ENCODE peak calls at places on chromosome 4, in five cellular contexts. One of them, this sample, is unnamed. For H3K4me1, the result is how much of the 10 kb centered on the place peaks cover.

GRCh38 chr4:55635760-55636621 is at the start of gene NMU:
- DNase-seq in mammary epithelial cell: peak
- DNase-seq in adipocyte: peak
- DNase-seq in fibroblast of lung: no peak
- DNase-seq in neural progenitor cell: peak
- DNase-seq in this sample: peak

GRCh38 chr4:119659576-119659975 is 31.0 kb upstream of the PDE5A start:
- DNase-seq in mammary epithelial cell: no peak
- DNase-seq in adipocyte: peak
- DNase-seq in fibroblast of lung: peak
- DNase-seq in neural progenitor cell: no peak
- DNase-seq in this sample: peak

GRCh38 chr4:5045099-5045498 is 6.2 kb upstream of the STK32B start:
- DNase-seq in mammary epithelial cell: no peak
- DNase-seq in adipocyte: peak
- DNase-seq in fibroblast of lung: no peak
- DNase-seq in neural progenitor cell: no peak
- DNase-seq in this sample: peak

GRCh38 chr4:154088741-154089140 is 299.9 kb upstream of the SFRP2 start:
- DNase-seq in mammary epithelial cell: peak
- DNase-seq in adipocyte: peak
- DNase-seq in fibroblast of lung: no peak
- DNase-seq in neural progenitor cell: no peak
- DNase-seq in this sample: no peak

GRCh38 chr4:164768516-164768915 is 14.6 kb downstream of the SMIM31 start:
- DNase-seq in mammary epithelial cell: no peak
- DNase-seq in adipocyte: peak
- DNase-seq in fibroblast of lung: peak
- DNase-seq in neural progenitor cell: no peak
- DNase-seq in this sample: peak

GRCh38 chr4:101356928-101357327 is 9.6 kb upstream of the PPP3CA start:
- DNase-seq in mammary epithelial cell: peak
- DNase-seq in adipocyte: peak
- DNase-seq in fibroblast of lung: peak
- DNase-seq in neural progenitor cell: no peak
- DNase-seq in this sample: peak

GRCh38 chr4:153529646-153530045 is 63.5 kb downstream of the TMEM131L start:
- DNase-seq in mammary epithelial cell: no peak
- DNase-seq in adipocyte: peak
- DNase-seq in fibroblast of lung: peak
- DNase-seq in neural progenitor cell: no peak
- DNase-seq in this sample: peak

GRCh38 chr4:129429566-129430339 is 333.8 kb downstream of the C4orf33 start:
- DNase-seq in mammary epithelial cell: peak
- DNase-seq in adipocyte: peak
- DNase-seq in fibroblast of lung: no peak
- DNase-seq in neural progenitor cell: no peak
- DNase-seq in this sample: peak

GRCh38 chr4:20252656-20253271 is 1.1 kb downstream of the SLIT2 start:
- DNase-seq in mammary epithelial cell: no peak
- DNase-seq in adipocyte: peak
- DNase-seq in fibroblast of lung: peak
- DNase-seq in neural progenitor cell: peak
- DNase-seq in this sample: peak

GRCh38 chr4:86788826-86789225 is 60.4 kb downstream of the SLC10A6 start:
- DNase-seq in mammary epithelial cell: no peak
- DNase-seq in adipocyte: no peak
- DNase-seq in fibroblast of lung: no peak
- DNase-seq in neural progenitor cell: no peak
- DNase-seq in this sample: no peak

GRCh38 chr4:48138511-48138910 is 4.5 kb upstream of the TXK start:
- DNase-seq in mammary epithelial cell: no peak
- DNase-seq in adipocyte: no peak
- DNase-seq in fibroblast of lung: no peak
- DNase-seq in neural progenitor cell: no peak
- DNase-seq in this sample: no peak

GRCh38 chr4:48137766-48138349 is 3.8 kb upstream of the TXK start:
- DNase-seq in mammary epithelial cell: no peak
- DNase-seq in adipocyte: no peak
- DNase-seq in fibroblast of lung: no peak
- DNase-seq in neural progenitor cell: no peak
- DNase-seq in this sample: no peak

GRCh38 chr4:48139688-48140087 is 5.6 kb upstream of the TXK start:
- DNase-seq in mammary epithelial cell: no peak
- DNase-seq in adipocyte: peak
- DNase-seq in fibroblast of lung: peak
- DNase-seq in neural progenitor cell: no peak
- DNase-seq in this sample: peak

GRCh38 chr4:48141048-48141447 is 7.0 kb upstream of the TXK start:
- DNase-seq in mammary epithelial cell: peak
- DNase-seq in adipocyte: peak
- DNase-seq in fibroblast of lung: peak
- DNase-seq in neural progenitor cell: peak
- DNase-seq in this sample: peak

GRCh38 chr4:48138936-48139335 is 4.9 kb upstream of the TXK start:
- DNase-seq in mammary epithelial cell: no peak
- DNase-seq in adipocyte: no peak
- DNase-seq in fibroblast of lung: no peak
- DNase-seq in neural progenitor cell: no peak
- DNase-seq in this sample: no peak
- H3K4me1 ChIP-seq in mammary epithelial cell: under half
- H3K4me1 ChIP-seq in adipocyte: under half
- H3K4me1 ChIP-seq in fibroblast of lung: under half
- H3K4me1 ChIP-seq in neural progenitor cell: under half
- H3K4me1 ChIP-seq in this sample: under half

GRCh38 chr4:2689114-2689513 is 67.0 kb downstream of the TNIP2 start:
- DNase-seq in mammary epithelial cell: no peak
- DNase-seq in adipocyte: no peak
- DNase-seq in fibroblast of lung: no peak
- DNase-seq in neural progenitor cell: no peak
- DNase-seq in this sample: no peak
- H3K9ac ChIP-seq in mammary epithelial cell: no peak
- H3K9ac ChIP-seq in adipocyte: no peak
- H3K9ac ChIP-seq in fibroblast of lung: no peak
- H3K9ac ChIP-seq in neural progenitor cell: no peak
- H3K9ac ChIP-seq in this sample: no peak

GRCh38 chr4:183295711-183296110 is 24.4 kb downstream of the CLDN22 start:
- DNase-seq in mammary epithelial cell: no peak
- DNase-seq in adipocyte: no peak
- DNase-seq in fibroblast of lung: no peak
- DNase-seq in neural progenitor cell: no peak
- DNase-seq in this sample: no peak

GRCh38 chr4:183297675-183298074 is 22.4 kb downstream of the CLDN22 start:
- DNase-seq in mammary epithelial cell: no peak
- DNase-seq in adipocyte: no peak
- DNase-seq in fibroblast of lung: no peak
- DNase-seq in neural progenitor cell: no peak
- DNase-seq in this sample: no peak

GRCh38 chr4:183300070-183300469 is 20.0 kb downstream of the CLDN22 start:
- DNase-seq in mammary epithelial cell: no peak
- DNase-seq in adipocyte: no peak
- DNase-seq in fibroblast of lung: peak
- DNase-seq in neural progenitor cell: no peak
- DNase-seq in this sample: peak

GRCh38 chr4:183300660-183301059 is 19.4 kb downstream of the CLDN22 start:
- DNase-seq in mammary epithelial cell: peak
- DNase-seq in adipocyte: no peak
- DNase-seq in fibroblast of lung: no peak
- DNase-seq in neural progenitor cell: no peak
- DNase-seq in this sample: no peak

DNA sequence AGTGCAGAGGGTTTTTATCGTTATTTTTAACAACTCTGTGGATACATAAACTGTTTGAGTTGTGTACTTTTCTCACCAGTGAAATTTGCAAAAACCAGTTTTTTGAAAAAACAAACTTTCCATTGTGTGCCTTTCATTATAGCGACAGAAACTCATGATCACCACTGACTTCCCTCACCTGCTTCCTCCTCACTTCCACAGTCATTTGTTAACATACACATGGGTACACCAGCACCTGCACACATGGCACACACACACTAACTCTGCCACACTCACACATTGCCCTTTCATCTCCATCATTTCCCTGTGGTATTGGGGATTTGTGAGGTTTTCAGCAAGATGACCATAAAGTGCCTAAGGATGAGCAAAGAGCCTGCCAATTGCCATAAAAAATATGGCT is 20.6 kb downstream of the CLDN22 start:
- DNase-seq in mammary epithelial cell: no peak
- DNase-seq in adipocyte: no peak
- DNase-seq in fibroblast of lung: no peak
- DNase-seq in neural progenitor cell: no peak
- DNase-seq in this sample: no peak
- H3K4me1 ChIP-seq in mammary epithelial cell: under half
- H3K4me1 ChIP-seq in adipocyte: under half
- H3K4me1 ChIP-seq in fibroblast of lung: under half
- H3K4me1 ChIP-seq in neural progenitor cell: under half
- H3K4me1 ChIP-seq in this sample: under half

DNA sequence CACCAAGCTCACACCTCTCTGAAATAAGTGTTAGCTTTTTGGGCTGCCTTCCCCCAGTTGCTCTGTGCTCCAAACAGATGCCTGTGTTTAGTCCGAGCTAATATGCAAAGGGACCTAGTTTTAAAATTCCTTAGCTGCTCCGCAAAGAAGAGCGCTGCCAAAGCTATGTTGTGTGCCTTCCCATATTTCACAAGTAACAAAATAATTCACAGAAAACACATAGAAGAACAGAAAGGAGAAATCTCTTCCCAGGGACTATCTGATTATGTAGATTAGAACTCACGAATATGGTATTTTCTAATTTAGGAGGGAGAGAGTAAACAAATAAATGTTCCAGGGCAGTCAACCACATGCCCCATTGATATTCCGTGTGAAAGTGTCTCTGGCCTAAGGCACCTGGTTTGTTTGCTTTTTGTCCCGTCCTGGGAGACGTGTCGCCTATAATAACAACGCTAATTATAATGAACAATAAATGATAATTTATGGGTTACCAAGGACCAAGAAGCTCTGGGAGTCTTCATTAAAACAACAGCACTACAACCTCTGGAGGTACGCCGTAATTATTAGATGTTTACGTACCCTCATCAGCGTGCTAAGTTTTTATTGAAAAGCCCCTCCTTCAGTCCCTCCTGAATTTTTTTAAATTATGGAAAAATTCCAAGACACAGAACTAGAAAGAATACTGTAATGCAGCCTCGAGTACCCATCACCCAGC is 1.2 kb upstream of the CCNG2 start:
- DNase-seq in mammary epithelial cell: no peak
- DNase-seq in adipocyte: no peak
- DNase-seq in fibroblast of lung: no peak
- DNase-seq in neural progenitor cell: no peak
- DNase-seq in this sample: no peak
- H3K9ac ChIP-seq in mammary epithelial cell: peak
- H3K9ac ChIP-seq in adipocyte: peak
- H3K9ac ChIP-seq in fibroblast of lung: no peak
- H3K9ac ChIP-seq in neural progenitor cell: peak
- H3K9ac ChIP-seq in this sample: peak

GRCh38 chr4:89243741-89244252 is 63.8 kb downstream of the GPRIN3 start:
- DNase-seq in mammary epithelial cell: no peak
- DNase-seq in adipocyte: no peak
- DNase-seq in fibroblast of lung: no peak
- DNase-seq in neural progenitor cell: no peak
- DNase-seq in this sample: no peak
- H3K4me1 ChIP-seq in mammary epithelial cell: under half
- H3K4me1 ChIP-seq in adipocyte: under half
- H3K4me1 ChIP-seq in fibroblast of lung: under half
- H3K4me1 ChIP-seq in neural progenitor cell: under half
- H3K4me1 ChIP-seq in this sample: under half

This sample was measured in GM23248.